ENCODE peak calls at places on chromosomes 1 and 21, in four cellular contexts. G, H, N and Q are unnamed samples.
A peak's percentile ranks its signal among the peaks of the same experiment; 100 is the strongest.

GRCh38 chr1:5389101-5389885 is 602.9 kb downstream of the NPHP4 start:
- DNase-seq in G (no peak), H (no peak), N (no peak), Q (no peak)

GRCh38 chr1:905071-905749 is 18.5 kb upstream of the SAMD11 start:
- DNase-seq in G (peak; percentile 58), H (no peak), N (no peak), Q (no peak)

GRCh38 chr1:2543543-2544092 is 12.6 kb upstream of the TNFRSF14 start:
- DNase-seq in G (peak; percentile 41), H (no peak), N (peak; percentile 36), Q (peak; percentile 76)

GRCh38 chr1:190858140-190858539 is 380.5 kb upstream of the BRINP3 start:
- DNase-seq in G (no peak), H (no peak), N (no peak), Q (no peak)

GRCh38 chr1:76292418-76293184 is 218.1 kb downstream of the ST6GALNAC3 start:
- DNase-seq in G (no peak), H (no peak), N (no peak), Q (no peak)

GRCh38 chr1:1361233-1361981 is 3.1 kb upstream of the MXRA8 start:
- DNase-seq in G (no peak), H (no peak), N (no peak), Q (no peak)

GRCh38 chr1:99230695-99231094 is 33.6 kb upstream of the PLPPR4 start:
- DNase-seq in G (no peak), H (no peak), N (no peak), Q (no peak)

GRCh38 chr1:18481921-18482701 is 1.4 kb downstream of the KLHDC7A start:
- DNase-seq in G (no peak), H (no peak), N (no peak), Q (peak; percentile 67)

GRCh38 chr1:214824758-214825157 is 221.8 kb downstream of the CENPF start:
- DNase-seq in G (peak; percentile 53), H (peak; percentile 72), N (no peak), Q (no peak)

GRCh38 chr1:86976664-86977063 is 62.2 kb downstream of the HS2ST1 start:
- DNase-seq in G (no peak), H (no peak), N (no peak), Q (no peak)

GRCh38 chr21:22235866-22236590 is 1237.8 kb downstream of the NCAM2 start:
- DNase-seq in G (no peak), H (no peak), N (no peak), Q (no peak)

GRCh38 chr1:164240081-164240480 is 318.9 kb upstream of the PBX1 start:
- DNase-seq in G (no peak), H (peak; percentile 43), N (no peak), Q (no peak)

GRCh38 chr1:53274541-53275185 is 36.3 kb upstream of the MAGOH start:
- DNase-seq in G (no peak), H (no peak), N (no peak), Q (no peak)

GRCh38 chr21:31802331-31802730 is 70.4 kb upstream of the SCAF4 start:
- DNase-seq in G (no peak), H (no peak), N (no peak), Q (no peak)

GRCh38 chr21:32826317-32827167 is 55.0 kb upstream of the PAXBP1 start:
- DNase-seq in G (peak; percentile 62), H (peak; percentile 72), N (no peak), Q (peak; percentile 52)

GRCh38 chr21:42234026-42234425 is 15.1 kb downstream of the ABCG1 start:
- DNase-seq in G (no peak), H (no peak), N (no peak), Q (no peak)

GRCh38 chr1:65243492-65243891 is 65.9 kb upstream of the DNAJC6 start:
- DNase-seq in G (no peak), H (no peak), N (no peak), Q (no peak)

GRCh38 chr1:58584082-58584895 is 7.2 kb upstream of the TACSTD2 start:
- DNase-seq in G (peak; percentile 98), H (peak; percentile 94), N (no peak), Q (peak; percentile 41)